ENCODE peak calls at places on chromosomes 2 and 18, in nine cellular contexts. E is activated T-helper 1 cell treated with anti-CD3 and anti-CD28 coated beads, Interleukin-12 subunit alpha, Interleukin-12 subunit beta, Interleukin-2, Interleukin-4 antibody, amounts not matched to agents 30 ng/mL and 10 ng/mL and 1 ng/mL, durations not matched to agents 14 hours and 24 hours and 36 hours; P is EL; V is skeletal muscle cell; O is fibroblast of the conjunctiva; U is stimulated activated CD4-positive, alpha-beta T cell treated with anti-CD3 and anti-CD28 coated beads, TNF-alpha, amount 100 ng/mL, for 4 hours; N is GM04503; D is central memory CD4-positive, alpha-beta T cell; Y is MV-4-11. S is an unnamed sample.

GRCh38 chr2:468631-469310 is 180.9 kb upstream of the ALKAL2 start:
- DNase-seq in V (no peak), D (no peak), P (no peak), E (no peak), U (no peak), N (no peak), O (no peak), Y (no peak), S (no peak)

GRCh38 chr2:67399831-67400489 is 2.8 kb downstream of the ETAA1 start:
- DNase-seq in U (no peak), O (no peak), P (peak; percentile 69), N (no peak), D (no peak), V (no peak), E (no peak), Y (no peak), S (peak; percentile 77)

GRCh38 chr2:65198737-65199136 is 28.9 kb upstream of the ACTR2 start:
- DNase-seq in O (no peak), E (no peak), V (no peak), U (no peak), P (no peak), Y (no peak), N (no peak), D (no peak), S (no peak)

GRCh38 chr18:21391074-21391673 is 149.1 kb downstream of the GREB1L start:
- DNase-seq in N (peak; percentile 17), U (no peak), O (peak; percentile 5), P (peak; percentile 86), E (no peak), V (no peak), D (no peak), Y (no peak), S (peak; percentile 11)

GRCh38 chr2:231554748-231555545 is 24.7 kb upstream of the NMUR1 start:
- DNase-seq in D (no peak), N (no peak), Y (peak; percentile 86), P (peak; percentile 66), U (no peak), E (no peak), V (peak; percentile 8), O (no peak), S (peak; percentile 42)

GRCh38 chr2:166653185-166653813 is 159.2 kb upstream of the SCN7A start:
- DNase-seq in D (no peak), E (no peak), P (peak; percentile 50), V (peak; percentile 55), Y (no peak), O (no peak), N (no peak), U (no peak), S (peak; percentile 35)

GRCh38 chr2:173997779-173998178 is 32.6 kb upstream of the SP3 start:
- DNase-seq in O (no peak), Y (no peak), N (no peak), D (no peak), U (no peak), V (no peak), P (no peak), E (no peak), S (peak; percentile 15)

GRCh38 chr2:62794791-62795190 is 89.3 kb downstream of the EHBP1 start:
- DNase-seq in U (no peak), O (no peak), D (no peak), N (no peak), P (peak; percentile 56), V (no peak), Y (no peak), E (no peak), S (peak; percentile 78)

GRCh38 chr18:9808530-9809241 is 77.1 kb upstream of the TXNDC2 start:
- DNase-seq in D (no peak), N (no peak), U (no peak), O (no peak), V (no peak), E (no peak), Y (no peak), P (peak; percentile 54), S (peak; percentile 13)

GRCh38 chr2:11842324-11842723 is 95.9 kb downstream of the LPIN1 start:
- DNase-seq in U (no peak), N (no peak), Y (no peak), O (no peak), D (no peak), V (no peak), E (no peak), P (no peak), S (peak; percentile 21)

GRCh38 chr2:109399061-109399460 is 214.7 kb downstream of the SEPTIN10 start:
- DNase-seq in V (no peak), D (no peak), U (no peak), P (no peak), O (no peak), Y (no peak), E (no peak), N (no peak), S (no peak)

GRCh38 chr18:79429785-79430281 is 34.1 kb downstream of the NFATC1 start:
- DNase-seq in Y (peak; percentile 75), V (no peak), U (no peak), P (no peak), D (no peak), O (no peak), E (no peak), N (no peak), S (no peak)

GRCh38 chr2:131201098-131201497 is 8.2 kb upstream of the POTEE start:
- DNase-seq in N (no peak), E (no peak), V (no peak), D (no peak), O (no peak), Y (no peak), U (no peak), P (no peak), S (no peak)

GRCh38 chr2:31893093-31893492 is 117.7 kb downstream of the MEMO1 start:
- DNase-seq in V (no peak), P (no peak), Y (peak; percentile 91), D (no peak), U (no peak), E (no peak), N (no peak), O (no peak), S (no peak)

GRCh38 chr2:212906620-212907019 is 244.8 kb downstream of the IKZF2 start:
- DNase-seq in O (no peak), N (no peak), Y (no peak), V (no peak), E (no peak), D (no peak), U (no peak), P (no peak), S (no peak)

GRCh38 chr2:127049927-127050802 is 56.8 kb downstream of the BIN1 start:
- DNase-seq in O (no peak), D (peak; percentile 42), E (peak; percentile 40), P (peak; percentile 49), U (no peak), Y (peak; percentile 2), N (no peak), V (no peak), S (peak; percentile 34)

GRCh38 chr2:86562891-86563649 is at the start of gene CHMP3:
- DNase-seq in E (peak; percentile 96), P (peak; percentile 97), O (peak; percentile 95), D (peak; percentile 97), Y (peak; percentile 96), V (peak; percentile 89), N (peak; percentile 77), U (peak; percentile 95), S (peak; percentile 98)

GRCh38 chr2:228541794-228542193 is 360.3 kb upstream of the SPHKAP start:
- DNase-seq in E (no peak), V (no peak), Y (no peak), P (peak; percentile 67), O (no peak), N (no peak), U (no peak), D (no peak), S (no peak)

GRCh38 chr2:162221064-162221463 is 22.2 kb downstream of the FAP start:
- DNase-seq in U (peak; percentile 25), Y (peak; percentile 56), V (no peak), D (peak; percentile 27), N (no peak), P (peak; percentile 67), E (peak; percentile 24), O (no peak), S (peak; percentile 71)

GRCh38 chr2:239186516-239186915 is 214.3 kb downstream of the HDAC4 start:
- DNase-seq in O (no peak), N (no peak), D (no peak), V (no peak), U (no peak), E (no peak), P (no peak), Y (no peak), S (no peak)

GRCh38 chr2:75044291-75044690 is 85.8 kb downstream of the POLE4 start:
- DNase-seq in V (no peak), Y (no peak), P (no peak), U (no peak), O (no peak), D (no peak), E (no peak), N (no peak), S (no peak)

GRCh38 chr2:236782938-236783337 is 213.3 kb downstream of the ACKR3 start:
- DNase-seq in V (peak; percentile 43), E (no peak), D (no peak), P (peak; percentile 38), O (peak; percentile 46), U (no peak), Y (peak; percentile 13), N (no peak), S (peak; percentile 46)

GRCh38 chr2:56687169-56687568 is 503.4 kb downstream of the CCDC85A start:
- DNase-seq in N (no peak), Y (no peak), V (peak; percentile 25), O (no peak), U (no peak), D (no peak), E (no peak), P (peak; percentile 85), S (peak; percentile 45)

GRCh38 chr2:2832657-2833056 is 501.6 kb upstream of the MYT1L start:
- DNase-seq in D (no peak), U (no peak), O (no peak), Y (no peak), N (no peak), V (no peak), P (no peak), E (no peak), S (no peak)

GRCh38 chr2:168244318-168244717 is 3.1 kb downstream of the STK39 start:
- DNase-seq in P (no peak), U (no peak), V (no peak), E (peak; percentile 45), N (no peak), Y (peak; percentile 35), O (no peak), D (peak; percentile 40), S (no peak)

GRCh38 chr18:79804130-79804772 is 6.5 kb downstream of the KCNG2 start:
- DNase-seq in P (no peak), D (no peak), E (no peak), N (no peak), V (no peak), U (no peak), O (no peak), Y (no peak), S (no peak)

GRCh38 chr18:74857901-74858300 is 260.2 kb downstream of the ZNF407 start:
- DNase-seq in U (no peak), O (no peak), N (no peak), V (no peak), D (no peak), Y (no peak), E (no peak), P (no peak), S (no peak)

S was measured in endothelial cell of umbilical vein.